ENCODE peak calls at places on chromosomes 7 and 10, in ten cellular contexts. R, F, H, L, B, Y, Z, P, I and U are unnamed samples.

GRCh38 chr7:108299251-108300014 is 156.8 kb downstream of the NRCAM start:
- DNase-seq in I (peak; percentile 1), R (no peak), H (no peak), Z (no peak), L (no peak), P (peak; percentile 53), B (no peak), Y (no peak), F (no peak), U (no peak)

GRCh38 chr10:122206471-122207065 is 64.5 kb upstream of the BTBD16 start:
- DNase-seq in P (peak; percentile 34), H (no peak), I (no peak), R (no peak), L (no peak), Z (no peak), Y (no peak), B (peak; percentile 76), F (no peak), U (no peak)

GRCh38 chr10:79608505-79609375 is 2.0 kb upstream of the SFTPA1 start:
- DNase-seq in H (peak; percentile 2), L (peak; percentile 30), B (peak; percentile 84), P (peak; percentile 31), Z (peak; percentile 28), Y (peak; percentile 4), R (peak; percentile 73), I (peak; percentile 58), F (no peak), U (no peak)

GRCh38 chr10:13743101-13743693 is 156.4 kb downstream of the PRPF18 start:
- DNase-seq in F (no peak), R (no peak), L (no peak), H (no peak), Y (no peak), B (peak; percentile 56), Z (no peak), I (no peak), P (no peak), U (no peak)

GRCh38 chr10:35306852-35307251 is 29.5 kb upstream of the CCNY start:
- DNase-seq in P (peak; percentile 71), R (no peak), F (no peak), H (no peak), Z (no peak), L (no peak), B (no peak), I (peak; percentile 80), Y (no peak), U (no peak)

GRCh38 chr10:79415736-79416577 is 29.5 kb downstream of the ZCCHC24 start:
- DNase-seq in R (no peak), Z (no peak), B (peak; percentile 65), P (no peak), F (peak; percentile 9), I (no peak), H (no peak), Y (no peak), L (no peak), U (no peak)

GRCh38 chr7:99422091-99422624 is 13.4 kb downstream of the BUD31 start:
- DNase-seq in B (no peak), H (no peak), R (no peak), P (no peak), Y (peak; percentile 56), Z (no peak), L (no peak), F (no peak), I (no peak), U (no peak)

GRCh38 chr7:67743501-67743900 is 746.9 kb downstream of the TYW1 start:
- DNase-seq in I (no peak), Y (no peak), P (no peak), B (no peak), L (no peak), H (no peak), R (no peak), Z (no peak), F (no peak), U (no peak)

GRCh38 chr10:79979973-79980687 is 31.2 kb upstream of the SFTPD start:
- DNase-seq in Z (no peak), P (no peak), F (no peak), H (no peak), I (no peak), L (no peak), R (no peak), Y (peak; percentile 48), B (no peak), U (no peak)